ENCODE peak calls at places on chromosomes 13 and 19, in four cellular contexts. One of them, this sample, is unnamed.
A peak's percentile ranks its signal among the peaks of the same experiment; 100 is the strongest.

GRCh38 chr19:13162749-13163608 is 12.8 kb downstream of the IER2 start:
- DNase-seq in thyroid gland: peak; percentile 98
- DNase-seq in psoas muscle: peak; percentile 98
- DNase-seq in tibial nerve: peak; percentile 91
- DNase-seq in this sample: peak; percentile 99

GRCh38 chr19:36152886-36153525 is 759 bp upstream of the COX7A1 start:
- DNase-seq in thyroid gland: no peak
- DNase-seq in psoas muscle: no peak
- DNase-seq in tibial nerve: no peak
- DNase-seq in this sample: no peak

GRCh38 chr13:48555441-48555840 is 22.6 kb upstream of the RCBTB2 start:
- DNase-seq in thyroid gland: no peak
- DNase-seq in psoas muscle: no peak
- DNase-seq in tibial nerve: no peak
- DNase-seq in this sample: no peak

GRCh38 chr19:18439025-18439909 is 1.3 kb upstream of the ISYNA1 start:
- DNase-seq in thyroid gland: no peak
- DNase-seq in psoas muscle: no peak
- DNase-seq in tibial nerve: no peak
- DNase-seq in this sample: no peak

GRCh38 chr13:113949546-113949945 is 24.3 kb downstream of the C13orf46 start:
- DNase-seq in thyroid gland: no peak
- DNase-seq in psoas muscle: peak; percentile 14
- DNase-seq in tibial nerve: no peak
- DNase-seq in this sample: no peak

GRCh38 chr19:30070970-30071632 is 129.1 kb downstream of the URI1 start:
- DNase-seq in thyroid gland: no peak
- DNase-seq in psoas muscle: no peak
- DNase-seq in tibial nerve: no peak
- DNase-seq in this sample: peak; percentile 62

GRCh38 chr19:6720369-6721112 is at the start of gene C3:
- DNase-seq in thyroid gland: no peak
- DNase-seq in psoas muscle: peak; percentile 70
- DNase-seq in tibial nerve: peak; percentile 83
- DNase-seq in this sample: no peak

GRCh38 chr19:43798546-43799409 is 3.5 kb downstream of the LYPD5 start:
- DNase-seq in thyroid gland: peak; percentile 52
- DNase-seq in psoas muscle: peak; percentile 42
- DNase-seq in tibial nerve: no peak
- DNase-seq in this sample: no peak

GRCh38 chr19:43624933-43625332 is 5.5 kb upstream of the ZNF428 start:
- DNase-seq in thyroid gland: peak; percentile 15
- DNase-seq in psoas muscle: peak; percentile 31
- DNase-seq in tibial nerve: peak; percentile 28
- DNase-seq in this sample: peak; percentile 63

GRCh38 chr13:30002577-30002976 is 152.2 kb upstream of the UBL3 start:
- DNase-seq in thyroid gland: no peak
- DNase-seq in psoas muscle: no peak
- DNase-seq in tibial nerve: no peak
- DNase-seq in this sample: no peak

GRCh38 chr13:91211548-91211947 is 135.9 kb upstream of the MIR17HG start:
- DNase-seq in thyroid gland: no peak
- DNase-seq in psoas muscle: no peak
- DNase-seq in tibial nerve: no peak
- DNase-seq in this sample: no peak

GRCh38 chr19:55958356-55958755 is 10.7 kb downstream of the NLRP8 start:
- DNase-seq in thyroid gland: no peak
- DNase-seq in psoas muscle: no peak
- DNase-seq in tibial nerve: no peak
- DNase-seq in this sample: no peak

GRCh38 chr19:19261350-19262189 is 11.5 kb downstream of the TM6SF2 start:
- DNase-seq in thyroid gland: no peak
- DNase-seq in psoas muscle: no peak
- DNase-seq in tibial nerve: no peak
- DNase-seq in this sample: no peak

DNA sequence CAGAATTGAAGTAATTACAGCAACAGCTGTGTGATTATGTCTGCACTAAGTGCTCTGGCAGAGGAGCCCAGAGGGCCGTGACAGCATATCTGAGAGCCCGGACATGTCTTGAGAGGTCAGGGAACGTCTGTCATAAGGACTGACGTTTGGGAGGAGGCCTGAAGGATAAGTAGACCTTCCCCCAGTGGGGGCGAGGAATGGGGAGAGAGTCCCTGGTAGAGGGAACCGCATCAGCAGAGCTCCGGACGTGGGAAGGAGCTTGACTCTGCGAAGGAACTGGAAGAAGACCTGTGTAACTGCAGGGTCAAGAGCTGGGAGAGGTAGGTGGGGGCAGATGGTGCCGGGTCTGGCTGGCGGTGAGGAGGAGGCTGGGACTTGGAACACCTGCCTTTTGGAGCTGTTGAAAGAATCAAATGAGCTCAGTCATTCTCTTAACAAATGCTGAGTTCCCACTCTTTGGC is 130.2 kb downstream of the SIPA1L3 start:
- DNase-seq in thyroid gland: peak; percentile 76
- DNase-seq in psoas muscle: no peak
- DNase-seq in tibial nerve: no peak
- DNase-seq in this sample: no peak
- H3K27ac ChIP-seq in thyroid gland: peak overlapping the region; percentile 61
- H3K27ac ChIP-seq in psoas muscle: peak overlapping the region; percentile 72
- H3K27ac ChIP-seq in tibial nerve: no peak overlapping the region
- H3K27ac ChIP-seq in this sample: no peak overlapping the region

GRCh38 chr19:35011737-35012682 is 11.9 kb downstream of the GRAMD1A start:
- DNase-seq in thyroid gland: no peak
- DNase-seq in psoas muscle: no peak
- DNase-seq in tibial nerve: no peak
- DNase-seq in this sample: no peak

GRCh38 chr19:35008891-35009341 is 8.8 kb downstream of the GRAMD1A start:
- DNase-seq in thyroid gland: no peak
- DNase-seq in psoas muscle: no peak
- DNase-seq in tibial nerve: no peak
- DNase-seq in this sample: peak; percentile 52

GRCh38 chr19:35013047-35013819 is 13.1 kb downstream of the GRAMD1A start:
- DNase-seq in thyroid gland: peak; percentile 55
- DNase-seq in psoas muscle: peak; percentile 75
- DNase-seq in tibial nerve: peak; percentile 69
- DNase-seq in this sample: peak; percentile 81

GRCh38 chr19:35009424-35010415 is 9.6 kb downstream of the GRAMD1A start:
- DNase-seq in thyroid gland: no peak
- DNase-seq in psoas muscle: no peak
- DNase-seq in tibial nerve: no peak
- DNase-seq in this sample: no peak

GRCh38 chr19:35011091-35011689 is 11.1 kb downstream of the GRAMD1A start:
- DNase-seq in thyroid gland: no peak
- DNase-seq in psoas muscle: no peak
- DNase-seq in tibial nerve: no peak
- DNase-seq in this sample: no peak
- H3K36me3 ChIP-seq in thyroid gland: peaks cover 35% of the 10 kb centered on the region
- H3K36me3 ChIP-seq in psoas muscle: peaks cover 63% of the 10 kb centered on the region
- H3K36me3 ChIP-seq in tibial nerve: peaks cover 74% of the 10 kb centered on the region
- H3K36me3 ChIP-seq in this sample: no peaks in the 10 kb centered on the region

GRCh38 chr13:44307255-44307654 is 66.4 kb upstream of the SERP2 start:
- DNase-seq in thyroid gland: no peak
- DNase-seq in psoas muscle: no peak
- DNase-seq in tibial nerve: no peak
- DNase-seq in this sample: no peak

GRCh38 chr13:44305216-44305615 is 68.4 kb upstream of the SERP2 start:
- DNase-seq in thyroid gland: no peak
- DNase-seq in psoas muscle: no peak
- DNase-seq in tibial nerve: no peak
- DNase-seq in this sample: no peak

GRCh38 chr13:44304433-44304725 is 69.2 kb upstream of the SERP2 start:
- DNase-seq in thyroid gland: no peak
- DNase-seq in psoas muscle: no peak
- DNase-seq in tibial nerve: no peak
- DNase-seq in this sample: no peak

GRCh38 chr13:44306401-44307192 is 67.0 kb upstream of the SERP2 start:
- DNase-seq in thyroid gland: no peak
- DNase-seq in psoas muscle: peak; percentile 45
- DNase-seq in tibial nerve: peak; percentile 37
- DNase-seq in this sample: peak; percentile 49

GRCh38 chr13:44305845-44306244 is 67.8 kb upstream of the SERP2 start:
- DNase-seq in thyroid gland: no peak
- DNase-seq in psoas muscle: no peak
- DNase-seq in tibial nerve: no peak
- DNase-seq in this sample: no peak
- H3K4me3 ChIP-seq in thyroid gland: no peak overlapping the region
- H3K4me3 ChIP-seq in psoas muscle: no peak overlapping the region
- H3K4me3 ChIP-seq in tibial nerve: no peak overlapping the region
- H3K4me3 ChIP-seq in this sample: no peak overlapping the region

DNA sequence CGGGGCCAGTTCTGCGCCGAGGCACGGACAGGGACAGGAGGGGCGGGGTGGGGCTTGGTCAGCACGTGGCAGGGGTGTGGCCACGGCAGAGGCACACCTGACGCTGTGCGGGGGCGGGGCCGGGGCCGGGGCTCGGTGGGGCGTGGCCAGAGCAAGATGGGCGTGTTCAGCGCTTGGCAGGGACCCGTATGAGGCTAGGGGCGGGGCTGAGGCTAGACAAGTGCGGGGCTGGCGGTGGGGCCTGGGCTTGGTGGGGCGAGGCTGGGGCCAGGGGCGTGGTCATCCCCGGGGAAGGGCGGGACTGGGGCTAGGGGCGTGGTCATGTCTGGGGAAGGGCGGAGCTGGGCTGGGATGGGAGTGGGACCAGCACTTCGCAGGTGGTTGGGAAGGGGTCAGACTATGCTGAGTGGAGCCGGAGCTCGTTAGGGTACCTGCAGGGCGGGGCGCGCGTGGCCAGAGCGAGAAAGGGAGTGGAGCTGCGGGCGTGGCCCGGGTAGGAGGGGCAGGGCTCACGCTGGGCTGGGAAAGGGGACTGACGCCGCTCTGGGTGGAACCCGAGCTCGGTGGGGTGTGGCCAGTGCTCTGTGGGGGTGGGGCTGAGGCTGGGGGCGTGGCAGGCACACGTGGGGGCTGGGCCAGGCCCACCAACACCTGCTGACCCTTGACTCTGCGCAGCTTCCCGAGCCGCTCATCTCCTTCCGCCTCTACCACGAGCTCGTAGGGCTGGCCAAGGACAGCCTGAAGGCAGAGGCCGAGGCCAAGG is 12.8 kb downstream of the POLR2E start:
- DNase-seq in thyroid gland: peak; percentile 91
- DNase-seq in psoas muscle: no peak
- DNase-seq in tibial nerve: no peak
- DNase-seq in this sample: peak; percentile 38
- H3K27ac ChIP-seq in thyroid gland: no peak overlapping the region
- H3K27ac ChIP-seq in psoas muscle: no peak overlapping the region
- H3K27ac ChIP-seq in tibial nerve: no peak overlapping the region
- H3K27ac ChIP-seq in this sample: no peak overlapping the region

DNA sequence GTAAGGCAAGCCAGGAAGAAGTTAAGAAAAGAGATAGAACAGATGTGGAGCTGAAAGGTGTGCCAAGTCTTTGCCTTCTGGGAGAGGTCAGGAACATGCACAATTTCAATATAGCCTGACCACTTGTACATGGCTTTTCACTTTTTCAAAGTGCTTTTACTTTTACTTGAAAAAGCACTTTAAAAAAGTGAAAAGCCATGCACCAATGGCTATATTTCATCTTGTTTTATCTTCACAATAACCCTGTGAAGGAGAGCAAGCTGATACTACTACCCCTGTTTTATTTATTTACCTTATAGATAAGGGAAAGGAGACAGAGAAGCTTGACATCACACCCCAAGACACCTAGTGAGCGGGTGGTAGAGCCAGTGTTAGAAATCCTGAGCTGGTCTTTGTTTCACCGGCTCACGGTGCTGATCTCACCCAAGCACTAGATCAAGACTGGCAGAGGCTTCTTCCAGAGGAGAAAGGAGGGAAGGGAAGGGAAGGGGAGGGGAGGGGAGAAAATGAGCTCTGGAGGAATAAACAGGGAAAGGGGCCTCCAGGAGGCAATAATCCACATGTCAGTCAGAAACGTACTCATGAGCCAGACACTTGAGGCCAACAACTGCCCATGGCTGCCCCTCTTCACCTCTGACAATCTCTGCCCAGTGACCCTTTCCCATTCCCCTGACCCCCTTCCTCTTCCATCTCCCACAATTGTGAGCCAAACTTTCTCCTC is 455.4 kb downstream of the FOXO1 start:
- DNase-seq in thyroid gland: no peak
- DNase-seq in psoas muscle: no peak
- DNase-seq in tibial nerve: no peak
- DNase-seq in this sample: no peak
- H3K36me3 ChIP-seq in thyroid gland: no peaks in the 10 kb centered on the region
- H3K36me3 ChIP-seq in psoas muscle: no peaks in the 10 kb centered on the region
- H3K36me3 ChIP-seq in tibial nerve: no peaks in the 10 kb centered on the region
- H3K36me3 ChIP-seq in this sample: no peaks in the 10 kb centered on the region

This sample was measured in heart right ventricle.